ENCODE peak calls at places on chromosomes 7 and 10, in nine cellular contexts. M is choroid plexus epithelial cell, P is A549, Q is HCT116, V is adrenal gland, J is fibroblast of mammary gland, W is lower leg skin, D is chondrocyte, L is heart right ventricle. G is an unnamed sample.

GRCh38 chr10:14838582-14839304 is 637 bp downstream of the HSPA14 start:
- DNase-seq in M (peak), P (peak), Q (no peak), V (peak), J (no peak), W (peak), D (peak), L (peak), G (peak)

GRCh38 chr7:132897093-132897492 is 184.8 kb downstream of the CHCHD3 start:
- DNase-seq in M (no peak), P (no peak), Q (no peak), V (no peak), J (no peak), W (no peak), D (no peak), L (no peak), G (no peak)

GRCh38 chr10:102635377-102635776 is 8.9 kb upstream of the TRIM8 start:
- DNase-seq in M (no peak), P (no peak), Q (no peak), V (no peak), J (no peak), W (no peak), D (no peak), L (no peak), G (no peak)

GRCh38 chr7:92448185-92448747 is 984 bp downstream of the GATAD1 start:
- DNase-seq in M (peak), P (peak), Q (peak), V (peak), J (peak), W (peak), D (no peak), L (peak), G (peak)

GRCh38 chr7:48426331-48426965 is 255.2 kb downstream of the ABCA13 start:
- DNase-seq in M (no peak), P (no peak), Q (no peak), V (no peak), J (no peak), W (no peak), D (no peak), L (no peak), G (no peak)

GRCh38 chr10:77513783-77514331 is 123.8 kb downstream of the KCNMA1 start:
- DNase-seq in M (peak), P (peak), Q (peak), V (peak), J (peak), W (no peak), D (no peak), L (peak), G (peak)

GRCh38 chr10:63145782-63146181 is 12.7 kb downstream of the NRBF2 start:
- DNase-seq in M (no peak), P (no peak), Q (no peak), V (no peak), J (peak), W (no peak), D (no peak), L (no peak), G (no peak)

GRCh38 chr10:33341638-33342037 is 7.2 kb upstream of the NRP1 start:
- DNase-seq in M (peak), P (no peak), Q (no peak), V (no peak), J (peak), W (no peak), D (no peak), L (no peak), G (peak)

GRCh38 chr10:66190413-66190812 is 735.4 kb upstream of the LRRTM3 start:
- DNase-seq in M (no peak), P (no peak), Q (no peak), V (no peak), J (no peak), W (no peak), D (no peak), L (no peak), G (no peak)

GRCh38 chr7:49398730-49399129 is 374.7 kb upstream of the VWC2 start:
- DNase-seq in M (no peak), P (no peak), Q (no peak), V (no peak), J (peak), W (no peak), D (no peak), L (no peak), G (peak)

GRCh38 chr10:13001041-13001886 is at the start of gene CCDC3:
- DNase-seq in M (no peak), P (peak), Q (no peak), V (no peak), J (no peak), W (no peak), D (peak), L (peak), G (no peak)

DNA sequence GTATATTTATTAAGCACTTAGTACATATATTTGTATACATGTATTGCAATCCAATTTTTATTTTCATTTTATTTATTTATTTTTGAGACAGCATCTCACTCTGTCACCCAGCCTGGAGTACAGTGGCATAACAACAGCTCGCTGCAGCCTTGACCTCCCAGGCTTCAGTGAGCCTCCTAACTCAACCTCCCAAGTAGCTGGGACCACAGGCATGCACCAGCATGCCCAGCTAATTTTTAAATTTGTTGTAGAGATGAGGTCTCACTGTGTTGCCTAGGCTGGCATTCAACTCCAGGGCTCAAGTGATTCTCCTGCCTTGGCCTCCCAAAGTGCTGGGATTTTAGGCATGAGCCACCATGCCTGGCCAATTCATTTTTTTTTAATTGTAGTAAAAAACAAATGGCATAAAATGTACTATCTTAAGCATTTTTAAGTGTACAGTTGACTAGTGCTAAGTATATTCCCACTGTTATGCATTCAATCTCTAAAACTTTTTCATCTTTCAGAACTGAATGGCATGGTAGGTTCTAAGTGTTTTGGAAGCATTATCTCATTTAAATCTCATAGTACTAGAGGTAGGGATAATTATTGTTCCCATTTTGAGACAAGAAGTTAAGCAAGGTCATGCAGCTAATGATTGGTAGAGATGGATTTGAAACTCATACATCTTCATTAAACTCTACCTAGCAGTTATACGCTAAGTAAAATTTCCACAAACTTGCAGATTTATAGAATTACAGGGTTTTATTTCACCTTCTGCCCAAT is 264.0 kb upstream of the NFE2L3 start:
- DNase-seq in M (no peak), P (no peak), Q (no peak), V (no peak), J (no peak), W (no peak), D (no peak), L (no peak), G (no peak)
- TF ChIP-seq CTCF in M (no peak), P (no peak), Q (no peak), V (no peak), J (no peak), W (no peak), D (no peak), L (no peak), G (no peak)

GRCh38 chr7:93890464-93891068 is at the start of gene TFPI2:
- DNase-seq in M (peak), P (peak), Q (no peak), V (peak), J (peak), W (no peak), D (no peak), L (peak), G (peak)

GRCh38 chr7:93897680-93898079 is 7.1 kb upstream of the TFPI2 start:
- DNase-seq in M (no peak), P (no peak), Q (no peak), V (no peak), J (no peak), W (no peak), D (no peak), L (no peak), G (no peak)

GRCh38 chr7:93894966-93895650 is 4.6 kb upstream of the TFPI2 start:
- DNase-seq in M (peak), P (no peak), Q (no peak), V (no peak), J (peak), W (no peak), D (no peak), L (no peak), G (no peak)

GRCh38 chr7:93894426-93894825 is 3.9 kb upstream of the TFPI2 start:
- DNase-seq in M (no peak), P (no peak), Q (no peak), V (no peak), J (peak), W (no peak), D (no peak), L (no peak), G (no peak)

DNA sequence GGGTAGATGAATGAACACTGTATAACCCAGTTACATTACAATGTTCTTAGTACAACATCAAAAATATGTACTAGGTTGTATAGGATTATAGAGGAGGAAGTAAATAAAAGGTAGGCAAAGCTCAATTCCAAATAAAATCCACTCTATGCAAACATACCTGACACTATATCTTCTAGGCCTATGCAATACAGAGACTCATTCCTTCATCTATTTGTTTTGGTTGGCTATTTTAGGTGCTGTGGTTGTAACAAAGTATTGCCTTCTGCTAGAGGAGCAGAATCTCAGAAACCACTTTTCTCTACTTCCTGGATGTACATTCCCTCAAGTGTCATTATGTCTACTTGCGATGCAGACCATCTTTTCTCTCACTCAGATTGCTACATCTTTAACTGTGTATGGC is 5.3 kb upstream of the TFPI2 start:
- DNase-seq in M (no peak), P (no peak), Q (no peak), V (no peak), J (no peak), W (no peak), D (no peak), L (no peak), G (no peak)
- TF ChIP-seq CTCF in M (no peak), P (no peak), Q (no peak), V (no peak), J (no peak), W (no peak), D (no peak), L (no peak), G (no peak)

DNA sequence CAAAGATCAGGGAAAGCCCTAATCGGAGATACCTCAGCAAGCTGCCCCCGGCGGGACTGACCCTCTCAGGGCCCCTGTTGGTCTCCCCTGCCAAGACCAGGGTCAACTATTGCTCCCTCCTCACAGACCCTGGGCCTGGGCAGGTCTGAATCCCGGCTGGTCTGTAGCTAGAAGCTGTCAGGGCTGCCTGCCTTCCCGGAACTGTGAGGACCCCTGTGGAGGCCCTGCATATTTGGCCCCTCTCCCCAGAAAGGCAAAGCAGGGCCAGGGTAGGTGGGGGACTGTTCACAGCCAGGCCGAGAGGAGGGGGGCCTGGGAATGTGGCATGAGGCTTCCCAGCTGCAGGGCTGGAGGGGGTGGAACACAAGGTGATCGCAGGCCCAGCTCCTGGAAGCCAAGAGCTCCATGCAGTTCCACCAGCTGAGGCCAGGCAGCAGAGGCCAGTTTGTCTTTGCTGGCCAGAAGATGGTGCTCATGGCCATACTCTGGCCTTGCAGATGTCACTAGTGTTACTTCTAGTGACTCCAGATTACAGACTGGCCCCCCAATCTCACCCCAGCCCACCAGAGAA is 24.1 kb downstream of the TBATA start:
- DNase-seq in M (peak), P (no peak), Q (no peak), V (no peak), J (no peak), W (no peak), D (peak), L (no peak), G (peak)
- TF ChIP-seq CTCF in M (peak), P (no peak), Q (no peak), V (no peak), J (peak), W (no peak), D (peak), L (no peak), G (no peak)

DNA sequence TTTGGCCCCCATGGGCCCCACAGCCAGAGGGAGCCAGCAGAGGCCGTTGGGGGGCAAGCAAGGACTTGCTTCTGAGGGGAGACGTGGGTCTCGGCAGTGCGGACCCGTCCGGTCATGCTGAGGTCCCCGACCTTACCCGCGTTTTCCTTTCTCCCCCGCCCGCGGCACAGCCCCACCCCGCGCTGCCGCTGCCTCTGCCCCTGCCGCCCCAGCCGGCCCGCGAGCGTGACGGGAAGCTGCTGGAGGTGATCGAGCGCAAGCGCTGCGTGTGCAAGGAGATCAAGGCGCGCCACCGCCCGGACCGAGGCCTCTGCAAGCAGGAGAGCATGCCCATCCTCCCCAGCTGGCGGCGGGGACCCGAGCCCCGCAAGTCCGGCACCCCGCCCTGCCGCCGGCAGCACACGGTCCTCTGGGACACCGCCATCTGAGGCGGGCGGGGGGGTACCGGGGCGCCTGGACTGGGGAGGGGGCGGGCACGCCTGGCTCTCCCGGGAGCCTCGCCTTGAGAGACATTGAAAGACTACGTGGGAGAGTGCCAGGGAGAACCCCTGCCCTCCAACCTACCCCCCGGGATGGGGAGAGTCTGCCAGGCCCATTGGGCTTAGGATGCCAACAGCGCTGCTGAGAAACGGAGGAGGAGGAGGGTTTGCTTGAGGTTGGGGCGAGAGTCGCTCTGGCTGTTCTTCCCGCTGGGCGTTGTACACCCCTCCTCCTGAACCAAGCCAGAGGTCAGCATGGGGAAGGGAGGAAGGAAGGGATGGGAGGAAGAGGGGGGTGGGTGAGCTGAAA is 9.9 kb downstream of the NYAP1 start:
- DNase-seq in M (peak), P (no peak), Q (no peak), V (no peak), J (no peak), W (peak), D (no peak), L (no peak), G (no peak)
- TF ChIP-seq CTCF in M (peak), P (no peak), Q (no peak), V (no peak), J (no peak), W (no peak), D (peak), L (no peak), G (no peak)

DNA sequence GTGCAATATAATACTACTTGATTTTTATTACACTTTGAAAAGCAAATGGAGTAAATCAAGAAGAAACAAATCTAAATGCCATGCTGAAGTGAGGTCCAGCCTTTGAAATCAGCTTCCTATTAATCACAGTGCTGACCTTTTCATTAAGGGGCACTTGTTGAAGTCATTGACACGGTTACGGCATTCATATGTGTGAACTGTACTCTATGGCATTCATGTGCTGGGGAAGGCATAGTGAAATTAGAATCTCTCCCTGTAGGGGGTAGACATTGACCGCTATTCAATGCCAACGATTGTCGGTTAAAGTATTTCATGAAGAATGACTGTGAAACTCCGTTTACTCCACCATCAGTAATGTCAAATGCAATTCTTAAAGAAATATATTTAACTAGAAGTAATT is 296.1 kb upstream of the SEMA3A start:
- DNase-seq in M (peak), P (no peak), Q (no peak), V (no peak), J (peak), W (no peak), D (no peak), L (no peak), G (no peak)
- TF ChIP-seq CTCF in M (peak), P (no peak), Q (no peak), V (no peak), J (no peak), W (no peak), D (peak), L (no peak), G (no peak)

G was measured in MCF 10A.